ENCODE peak calls at places on chromosomes 3 and 15, in six cellular contexts. K is endodermal cell, O is cardiac fibroblast, G is AG04450, U is AG04449, F is keratinocyte. X is an unnamed sample.

GRCh38 chr3:71905426-71905825 is 120.5 kb upstream of the PROK2 start:
- DNase-seq in K (no peak), O (no peak), G (no peak), U (no peak), F (no peak), X (peak)

GRCh38 chr3:147652682-147653081 is 243.5 kb downstream of the ZIC1 start:
- DNase-seq in K (no peak), O (no peak), G (no peak), U (peak), F (no peak), X (no peak)

GRCh38 chr3:63481627-63482026 is 170.8 kb upstream of the SNTN start:
- DNase-seq in K (no peak), O (no peak), G (no peak), U (no peak), F (no peak), X (no peak)

GRCh38 chr15:91407237-91407889 is 307.3 kb downstream of the SV2B start:
- DNase-seq in K (peak), O (no peak), G (no peak), U (no peak), F (peak), X (no peak)

GRCh38 chr3:127744216-127744815 is 71.6 kb downstream of the ABTB1 start:
- DNase-seq in K (no peak), O (no peak), G (no peak), U (no peak), F (no peak), X (no peak)

GRCh38 chr3:96700322-96701315 is 113.8 kb upstream of the EPHA6 start:
- DNase-seq in K (peak), O (no peak), G (no peak), U (no peak), F (no peak), X (no peak)

GRCh38 chr3:157618075-157618760 is 115.0 kb upstream of the VEPH1 start:
- DNase-seq in K (no peak), O (peak), G (peak), U (peak), F (peak), X (peak)

GRCh38 chr15:77676569-77677375 is 44.1 kb upstream of the LINGO1 start:
- DNase-seq in K (no peak), O (no peak), G (no peak), U (no peak), F (no peak), X (no peak)

GRCh38 chr3:150106752-150107428 is 136.2 kb upstream of the PFN2 start:
- DNase-seq in K (peak), O (peak), G (peak), U (peak), F (no peak), X (no peak)

GRCh38 chr15:69758810-69759410 is 306.3 kb downstream of the RPLP1 start:
- DNase-seq in K (no peak), O (peak), G (no peak), U (no peak), F (peak), X (peak)

GRCh38 chr3:46943237-46944187 is 33.0 kb downstream of the CCDC12 start:
- DNase-seq in K (no peak), O (no peak), G (no peak), U (no peak), F (no peak), X (no peak)

GRCh38 chr3:5732081-5732480 is 544.6 kb downstream of the EDEM1 start:
- DNase-seq in K (no peak), O (no peak), G (no peak), U (no peak), F (no peak), X (no peak)

GRCh38 chr3:5733995-5734394 is 546.5 kb downstream of the EDEM1 start:
- DNase-seq in K (no peak), O (no peak), G (no peak), U (no peak), F (no peak), X (no peak)

GRCh38 chr3:5728085-5728484 is 540.6 kb downstream of the EDEM1 start:
- DNase-seq in K (peak), O (no peak), G (no peak), U (no peak), F (no peak), X (no peak)

GRCh38 chr3:5729852-5730251 is 542.3 kb downstream of the EDEM1 start:
- DNase-seq in K (peak), O (no peak), G (no peak), U (no peak), F (no peak), X (no peak)

GRCh38 chr3:5731100-5731499 is 543.6 kb downstream of the EDEM1 start:
- DNase-seq in K (peak), O (no peak), G (no peak), U (no peak), F (no peak), X (no peak)
- TF ChIP-seq CTCF in K (peak), O (no peak), G (no peak), U (no peak), F (no peak), X (no peak)

DNA sequence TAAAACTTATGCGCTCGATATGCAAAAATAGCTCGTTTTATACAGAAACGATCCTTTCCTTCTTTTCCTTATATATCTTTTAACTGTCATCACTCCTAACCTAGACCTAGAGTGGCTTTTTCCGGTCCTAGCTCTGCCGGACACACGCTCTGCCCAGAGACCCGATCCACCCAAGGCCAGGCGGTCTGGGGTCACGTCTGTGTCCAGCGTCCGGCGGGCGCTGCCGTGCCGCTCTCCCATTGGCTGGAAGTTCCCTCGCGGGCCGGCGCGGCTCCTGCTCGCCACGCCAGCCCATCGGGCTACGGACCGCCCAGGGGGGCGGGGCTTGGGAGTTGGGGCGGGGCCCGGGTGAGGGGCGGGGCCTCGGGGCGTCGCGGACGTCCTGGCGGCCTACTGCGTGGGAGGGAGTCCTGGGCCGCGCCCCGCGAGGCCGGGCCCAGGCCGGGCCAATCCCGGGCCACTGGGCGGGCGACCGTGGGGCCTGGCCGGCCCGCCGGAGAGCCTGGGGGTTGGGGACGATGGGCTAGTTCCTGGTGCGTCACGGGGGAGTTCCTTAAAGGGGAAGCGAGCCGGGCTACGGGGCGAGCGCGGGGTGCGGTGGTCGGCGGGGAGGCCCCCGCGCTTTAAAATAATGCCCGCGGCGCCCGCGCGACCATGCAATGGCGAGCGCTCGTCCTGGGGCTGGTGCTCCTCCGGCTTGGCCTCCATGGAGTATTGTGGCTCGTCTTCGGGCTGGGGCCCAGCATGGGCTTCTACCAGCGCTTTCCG is at the start of gene EDEM1:
- DNase-seq in K (peak), O (peak), G (peak), U (peak), F (peak), X (peak)
- TF ChIP-seq CTCF in K (no peak), O (no peak), G (no peak), U (no peak), F (no peak), X (no peak)

GRCh38 chr3:197500812-197501211 is 55.0 kb downstream of the BDH1 start:
- DNase-seq in K (no peak), O (no peak), G (no peak), U (no peak), F (no peak), X (no peak)

GRCh38 chr3:197504239-197505191 is 51.3 kb downstream of the BDH1 start:
- DNase-seq in K (no peak), O (no peak), G (no peak), U (no peak), F (no peak), X (no peak)

GRCh38 chr3:197501496-197501878 is 54.3 kb downstream of the BDH1 start:
- DNase-seq in K (no peak), O (peak), G (no peak), U (no peak), F (no peak), X (no peak)

GRCh38 chr3:197503652-197504051 is 52.1 kb downstream of the BDH1 start:
- DNase-seq in K (no peak), O (no peak), G (no peak), U (no peak), F (no peak), X (no peak)

DNA sequence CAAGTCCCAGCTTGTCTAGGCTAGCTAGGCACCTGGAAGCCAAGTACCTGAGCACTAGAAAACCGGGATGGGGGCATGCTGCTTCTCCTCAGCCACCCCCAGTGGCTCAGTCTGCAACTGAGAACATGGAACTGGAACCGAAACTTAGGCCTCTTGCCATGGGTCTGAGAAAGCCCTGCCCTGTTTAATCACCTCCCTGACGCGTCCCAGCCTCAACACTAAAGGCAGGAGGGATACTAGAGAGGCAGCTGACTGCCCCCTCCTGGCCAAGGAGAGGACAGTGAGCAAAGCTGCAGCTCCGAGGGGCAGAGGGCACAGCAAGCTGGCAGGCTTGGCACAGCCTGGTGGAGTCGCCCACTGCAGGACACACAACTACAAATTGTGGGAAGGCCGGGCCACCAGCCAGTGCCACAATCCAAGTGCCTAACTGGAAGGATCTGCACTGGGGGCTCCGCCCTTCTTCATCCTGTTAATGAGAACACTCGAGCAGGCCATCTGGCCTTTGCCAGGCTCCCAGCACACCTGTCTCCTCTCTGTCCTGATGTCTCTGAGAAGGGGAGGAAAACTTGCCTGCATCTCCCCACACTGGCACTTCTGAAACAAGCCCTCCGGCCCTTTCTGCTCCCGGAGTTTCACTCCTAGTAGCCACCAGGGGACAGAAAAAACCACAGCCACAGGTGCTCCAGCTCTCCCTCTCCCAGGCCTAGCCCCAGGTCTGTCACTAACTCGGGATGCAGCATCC is 53.7 kb downstream of the BDH1 start:
- DNase-seq in K (peak), O (peak), G (no peak), U (no peak), F (no peak), X (peak)
- TF ChIP-seq CTCF in K (peak), O (peak), G (peak), U (peak), F (peak), X (peak)

DNA sequence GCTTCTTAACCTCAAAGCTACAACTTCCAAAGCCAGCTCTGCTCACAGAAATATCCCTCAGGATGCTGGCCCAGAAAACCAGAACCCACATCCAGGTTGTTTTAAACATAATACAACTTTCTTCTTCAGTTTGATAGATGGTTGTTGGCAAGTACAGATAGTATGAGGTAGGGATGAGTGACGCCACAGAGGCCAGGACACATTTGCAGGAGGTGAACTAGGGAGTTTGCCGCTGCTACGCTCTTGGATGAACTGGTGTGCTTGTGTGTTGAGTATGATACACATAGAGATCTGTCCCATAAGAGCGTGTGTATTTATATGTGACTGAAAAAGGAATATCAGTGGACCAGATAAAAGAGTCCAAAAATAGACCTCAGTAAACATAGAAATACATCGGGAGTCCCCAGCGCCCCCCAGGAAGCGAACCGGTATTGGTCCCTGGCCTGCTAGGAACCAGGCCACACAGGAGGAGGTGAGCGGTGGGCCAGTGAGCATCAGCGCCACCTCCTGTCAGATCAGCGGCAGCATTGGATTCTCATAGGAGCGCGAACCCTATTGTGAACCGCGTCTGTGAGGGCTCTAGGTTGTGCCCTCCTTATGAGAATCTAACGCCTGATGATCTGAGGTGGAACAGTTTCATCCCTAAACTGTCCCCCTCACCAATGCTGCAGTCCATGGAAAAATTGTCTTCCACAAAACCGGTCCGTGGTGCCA is 98.0 kb downstream of the LRRK1 start:
- DNase-seq in K (peak), O (no peak), G (no peak), U (no peak), F (no peak), X (no peak)
- TF ChIP-seq CTCF in K (peak), O (peak), G (no peak), U (no peak), F (no peak), X (no peak)

GRCh38 chr15:88470625-88471372 is 3.3 kb downstream of the MRPS11 start:
- DNase-seq in K (no peak), O (no peak), G (no peak), U (no peak), F (no peak), X (no peak)
- TF ChIP-seq CTCF in K (peak), O (no peak), G (peak), U (no peak), F (no peak), X (no peak)

GRCh38 chr3:136281966-136282554 is 31.9 kb downstream of the PCCB start:
- DNase-seq in K (no peak), O (peak), G (no peak), U (no peak), F (no peak), X (no peak)

GRCh38 chr3:136277634-136278033 is 27.5 kb downstream of the PCCB start:
- DNase-seq in K (peak), O (no peak), G (no peak), U (no peak), F (no peak), X (no peak)

GRCh38 chr3:136280961-136281360 is 30.8 kb downstream of the PCCB start:
- DNase-seq in K (no peak), O (no peak), G (no peak), U (no peak), F (no peak), X (no peak)

GRCh38 chr3:136279092-136279491 is 29.0 kb downstream of the PCCB start:
- DNase-seq in K (no peak), O (no peak), G (no peak), U (no peak), F (no peak), X (no peak)

DNA sequence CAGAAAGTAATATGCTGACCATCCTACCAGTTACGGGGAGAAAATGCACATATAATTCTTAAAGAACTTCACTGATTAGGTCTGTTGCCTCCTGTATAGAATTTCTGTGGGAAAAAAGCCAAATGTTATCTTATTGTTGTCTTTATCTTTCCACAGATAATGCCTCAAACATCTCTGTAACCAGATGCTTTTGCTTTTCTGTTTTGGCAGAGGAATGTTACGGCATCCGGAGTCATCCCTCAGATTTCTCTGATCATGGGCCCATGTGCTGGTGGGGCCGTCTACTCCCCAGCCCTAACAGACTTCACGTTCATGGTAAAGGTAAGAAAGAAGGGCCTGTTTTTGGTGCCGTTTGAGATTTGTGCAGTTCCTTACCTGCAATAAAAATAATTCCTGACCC is 33.5 kb downstream of the PCCB start:
- DNase-seq in K (no peak), O (no peak), G (no peak), U (no peak), F (no peak), X (no peak)
- TF ChIP-seq CTCF in K (no peak), O (no peak), G (no peak), U (no peak), F (no peak), X (no peak)

X was measured in GM10248.